ENCODE peak calls at places on chromosomes 4 and X, in seven cellular contexts. B is fibroblast of lung; Z is naive thymus-derived CD4-positive, alpha-beta T cell; D is effector memory CD4-positive, alpha-beta T cell; N is substantia nigra; P is GM23248; X is heart left ventricle. E is an unnamed sample.

GRCh38 chr4:142226014-142226413 is 589.6 kb downstream of the IL15 start:
- DNase-seq in B (no peak), Z (no peak), D (no peak), N (no peak), P (no peak), X (no peak), E (no peak)

GRCh38 chrX:49071877-49072711 is 1.7 kb downstream of the PRAF2 start:
- DNase-seq in B (peak), Z (no peak), D (no peak), N (peak), P (peak), X (peak), E (peak)

GRCh38 chr4:154417358-154417673 is 74.3 kb downstream of the DCHS2 start:
- DNase-seq in B (no peak), Z (no peak), D (no peak), N (no peak), P (no peak), X (no peak), E (no peak)

GRCh38 chr4:185213829-185214228 is 4.4 kb downstream of the SNX25 start:
- DNase-seq in B (no peak), Z (no peak), D (no peak), N (no peak), P (no peak), X (no peak), E (no peak)

GRCh38 chr4:152307669-152308068 is 228.2 kb downstream of the FBXW7 start:
- DNase-seq in B (no peak), Z (no peak), D (no peak), N (no peak), P (no peak), X (no peak), E (no peak)

GRCh38 chr4:10089346-10089745 is 27.3 kb downstream of the WDR1 start:
- DNase-seq in B (no peak), Z (no peak), D (no peak), N (no peak), P (peak), X (no peak), E (no peak)

GRCh38 chr4:67158669-67159068 is 386.6 kb downstream of the CENPC start:
- DNase-seq in B (no peak), Z (no peak), D (no peak), N (no peak), P (no peak), X (no peak), E (no peak)

GRCh38 chrX:155028749-155029360 is 2.2 kb downstream of the FUNDC2 start:
- DNase-seq in B (peak), Z (no peak), D (no peak), N (no peak), P (peak), X (no peak), E (no peak)

GRCh38 chr4:115107411-115107810 is 6.0 kb downstream of the NDST4 start:
- DNase-seq in B (no peak), Z (no peak), D (no peak), N (no peak), P (no peak), X (no peak), E (no peak)

GRCh38 chr4:112848931-112849330 is 200.5 kb upstream of the ANK2 start:
- DNase-seq in B (no peak), Z (no peak), D (no peak), N (no peak), P (no peak), X (no peak), E (no peak)

GRCh38 chr4:100190643-100191600 is 654 bp upstream of the DDIT4L start:
- DNase-seq in B (peak), Z (no peak), D (no peak), N (no peak), P (peak), X (no peak), E (no peak)

GRCh38 chr4:70838400-70838971 is 1.2 kb downstream of the GRSF1 start:
- DNase-seq in B (peak), Z (no peak), D (no peak), N (no peak), P (peak), X (no peak), E (no peak)

GRCh38 chr4:107757860-107758476 is 37.9 kb upstream of the PAPSS1 start:
- DNase-seq in B (peak), Z (peak), D (no peak), N (no peak), P (peak), X (no peak), E (no peak)

GRCh38 chrX:131816551-131817136 is 206.5 kb upstream of the STK26 start:
- DNase-seq in B (no peak), Z (peak), D (peak), N (peak), P (peak), X (peak), E (peak)

GRCh38 chrX:1449581-1450149 is 3.0 kb downstream of the ASMTL start:
- DNase-seq in B (no peak), Z (no peak), D (no peak), N (no peak), P (no peak), X (no peak), E (no peak)

GRCh38 chr4:5547651-5548249 is 160.6 kb downstream of the EVC2 start:
- DNase-seq in B (no peak), Z (no peak), D (no peak), N (no peak), P (no peak), X (no peak), E (no peak)

GRCh38 chrX:119516157-119516702 is 48.0 kb downstream of the SLC25A5 start:
- DNase-seq in B (peak), Z (peak), D (no peak), N (peak), P (peak), X (no peak), E (peak)

DNA sequence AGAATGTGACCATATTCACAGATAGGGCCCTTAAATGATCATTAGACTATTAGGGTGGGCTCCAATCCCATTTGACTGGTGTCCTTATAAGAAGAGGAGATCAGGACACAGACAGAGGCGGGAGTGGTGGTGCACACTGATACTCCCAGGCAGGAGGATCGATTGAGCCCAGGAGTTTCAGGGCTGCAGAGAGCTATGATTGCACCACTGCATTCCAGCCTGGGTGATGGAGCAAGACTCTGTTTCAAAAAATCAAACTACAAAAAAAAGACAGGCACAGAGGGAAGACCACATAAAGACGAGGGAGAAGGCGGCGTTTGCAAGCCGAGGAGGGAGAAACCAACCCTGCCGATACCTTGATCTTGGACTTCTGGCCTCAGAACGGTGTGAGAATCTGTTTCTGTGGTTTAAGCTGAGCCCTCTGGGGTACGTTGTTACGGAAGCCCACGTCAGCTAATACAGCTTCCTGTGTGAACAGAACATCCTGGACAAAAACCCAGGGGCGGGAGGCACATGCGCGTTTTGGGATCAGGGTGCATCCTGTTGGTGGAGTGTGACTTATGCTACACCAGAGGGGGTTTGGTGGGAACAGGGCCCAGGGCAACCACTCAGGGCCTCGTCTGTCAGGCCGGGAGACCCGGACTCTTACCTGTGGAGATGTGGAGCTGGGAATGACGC is 211.8 kb upstream of the PSAPL1 start:
- DNase-seq in B (peak), Z (no peak), D (no peak), N (no peak), P (peak), X (no peak), E (no peak)
- H3K27ac ChIP-seq in B (no peak), Z (no peak), D (no peak), N (no peak), P (no peak), X (no peak), E (no peak)

GRCh38 chr4:95546236-95546635 is 2.5 kb downstream of the UNC5C start:
- DNase-seq in B (no peak), Z (no peak), D (no peak), N (no peak), P (no peak), X (no peak), E (no peak)

GRCh38 chr4:95548738-95549245 is at the start of gene UNC5C:
- DNase-seq in B (peak), Z (no peak), D (no peak), N (peak), P (peak), X (peak), E (no peak)

GRCh38 chr4:95549246-95550138 is 719 bp upstream of the UNC5C start:
- DNase-seq in B (peak), Z (no peak), D (no peak), N (peak), P (peak), X (peak), E (peak)

GRCh38 chr4:95546866-95547707 is 1.7 kb downstream of the UNC5C start:
- DNase-seq in B (no peak), Z (no peak), D (no peak), N (peak), P (peak), X (peak), E (no peak)

GRCh38 chr4:95547708-95548471 is 883 bp downstream of the UNC5C start:
- DNase-seq in B (no peak), Z (no peak), D (no peak), N (peak), P (peak), X (peak), E (peak)
- H3K27ac ChIP-seq in B (peak), Z (no peak), D (no peak), N (peak), P (no peak), X (peak), E (peak)

GRCh38 chr4:105895609-105896460 is 564 bp downstream of the NPNT start:
- DNase-seq in B (no peak), Z (no peak), D (no peak), N (no peak), P (peak), X (peak), E (no peak)
- H3K27ac ChIP-seq in B (no peak), Z (no peak), D (no peak), N (no peak), P (no peak), X (peak), E (no peak)

GRCh38 chr4:47531241-47531953 is 46.3 kb downstream of the ATP10D start:
- DNase-seq in B (peak), Z (peak), D (peak), N (no peak), P (peak), X (peak), E (no peak)

GRCh38 chr4:47530801-47531200 is 45.7 kb downstream of the ATP10D start:
- DNase-seq in B (no peak), Z (no peak), D (no peak), N (no peak), P (peak), X (no peak), E (no peak)

GRCh38 chr4:47525154-47525819 is 40.2 kb downstream of the ATP10D start:
- DNase-seq in B (peak), Z (no peak), D (no peak), N (no peak), P (peak), X (no peak), E (no peak)

GRCh38 chr4:47528651-47529050 is 43.6 kb downstream of the ATP10D start:
- DNase-seq in B (peak), Z (no peak), D (no peak), N (no peak), P (peak), X (no peak), E (no peak)

DNA sequence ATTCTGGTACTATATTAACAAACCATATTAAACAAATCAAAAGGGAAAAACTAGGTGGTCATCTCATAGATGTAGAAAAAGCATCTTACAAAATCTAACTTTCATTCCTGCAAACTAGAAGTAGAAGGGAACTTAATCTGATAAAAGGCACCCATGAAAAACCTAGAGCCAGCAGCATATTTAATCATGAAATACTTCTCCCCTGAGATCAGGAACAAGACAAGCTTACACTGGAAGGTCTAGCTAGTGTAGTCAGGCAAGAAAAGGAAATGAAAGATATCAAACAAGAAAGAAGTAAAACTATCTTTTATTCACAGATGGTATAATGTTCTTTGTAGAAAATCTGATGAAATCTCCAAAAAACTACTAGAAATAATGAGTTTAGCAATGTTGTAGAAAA is 41.2 kb downstream of the ATP10D start:
- DNase-seq in B (peak), Z (no peak), D (no peak), N (no peak), P (peak), X (no peak), E (no peak)
- H3K27ac ChIP-seq in B (peak), Z (no peak), D (no peak), N (no peak), P (peak), X (peak), E (no peak)

GRCh38 chr4:130185123-130185522 is 1089.2 kb downstream of the C4orf33 start:
- DNase-seq in B (no peak), Z (no peak), D (no peak), N (no peak), P (no peak), X (no peak), E (no peak)
- H3K27ac ChIP-seq in B (no peak), Z (no peak), D (no peak), N (no peak), P (no peak), X (no peak), E (no peak)

E was measured in dorsolateral prefrontal cortex.